ENCODE peak calls at places on chromosome 19, in eight cellular contexts. Z is A673, C is PC-9, S is AG04450, O is tibial nerve, M is cardiac fibroblast, P is neural crest cell, J is endothelial cell. H is an unnamed sample.

GRCh38 chr19:46551175-46551574 is 50.0 kb upstream of the CALM3 start:
- DNase-seq in Z (no peak), C (no peak), S (no peak), O (no peak), M (no peak), P (no peak), J (no peak), H (no peak)

GRCh38 chr19:46984077-46985010 is 35.3 kb upstream of the NPAS1 start:
- DNase-seq in Z (peak; percentile 63), C (peak; percentile 58), S (no peak), O (no peak), M (peak; percentile 89), P (no peak), J (no peak), H (no peak)

GRCh38 chr19:33507021-33507956 is 14.3 kb downstream of the PEPD start:
- DNase-seq in Z (no peak), C (peak; percentile 84), S (no peak), O (no peak), M (no peak), P (no peak), J (peak; percentile 36), H (no peak)

GRCh38 chr19:41298327-41298964 is 11.5 kb upstream of the CCDC97 start:
- DNase-seq in Z (no peak), C (no peak), S (peak; percentile 48), O (peak; percentile 46), M (peak; percentile 81), P (no peak), J (peak; percentile 52), H (no peak)

GRCh38 chr19:17468302-17469091 is 1.8 kb upstream of the SLC27A1 start:
- DNase-seq in Z (no peak), C (no peak), S (no peak), O (peak; percentile 53), M (peak; percentile 62), P (no peak), J (no peak), H (no peak)

GRCh38 chr19:29875931-29876330 is 64.1 kb downstream of the CCNE1 start:
- DNase-seq in Z (no peak), C (no peak), S (no peak), O (no peak), M (no peak), P (no peak), J (no peak), H (no peak)

GRCh38 chr19:4089400-4089908 is 22.8 kb upstream of the ZBTB7A start:
- DNase-seq in Z (no peak), C (no peak), S (no peak), O (no peak), M (no peak), P (no peak), J (no peak), H (no peak)

GRCh38 chr19:40716031-40716654 is 543 bp downstream of the COQ8B start:
- DNase-seq in Z (no peak), C (peak; percentile 91), S (peak; percentile 6), O (no peak), M (no peak), P (no peak), J (no peak), H (no peak)

GRCh38 chr19:39252458-39252857 is 3.8 kb upstream of the IFNL4 start:
- DNase-seq in Z (no peak), C (no peak), S (no peak), O (no peak), M (no peak), P (no peak), J (no peak), H (no peak)

GRCh38 chr19:48746738-48747575 is at the start of gene IZUMO1:
- DNase-seq in Z (peak; percentile 95), C (peak; percentile 76), S (peak; percentile 66), O (peak; percentile 33), M (peak; percentile 93), P (peak; percentile 77), J (peak; percentile 80), H (peak; percentile 48)

GRCh38 chr19:21482863-21483276 is 22.5 kb upstream of the ZNF429 start:
- DNase-seq in Z (peak; percentile 21), C (no peak), S (no peak), O (no peak), M (peak; percentile 48), P (no peak), J (peak; percentile 39), H (no peak)
- TF ChIP-seq CTCF in Z (peak; percentile 48), C (peak; percentile 84), S (no peak), O (peak; percentile 55), M (peak; percentile 55), P (peak; percentile 59), J (peak; percentile 68), H (peak; percentile 51)

GRCh38 chr19:38224014-38224862 is at the start of gene DPF1:
- DNase-seq in Z (peak; percentile 90), C (peak; percentile 65), S (no peak), O (no peak), M (peak; percentile 68), P (peak; percentile 84), J (peak; percentile 93), H (peak; percentile 77)
- TF ChIP-seq CTCF in Z (peak; percentile 25), C (no peak), S (peak; percentile 9), O (no peak), M (peak; percentile 10), P (peak; percentile 54), J (peak; percentile 51), H (peak; percentile 31)

GRCh38 chr19:6378498-6378897 is 2.8 kb upstream of the PSPN start:
- DNase-seq in Z (no peak), C (no peak), S (no peak), O (no peak), M (no peak), P (no peak), J (no peak), H (no peak)
- TF ChIP-seq CTCF in Z (no peak), C (no peak), S (no peak), O (no peak), M (no peak), P (no peak), J (no peak), H (no peak)

GRCh38 chr19:10828981-10829821 is 6.8 kb downstream of the TMED1 start:
- DNase-seq in Z (no peak), C (no peak), S (no peak), O (no peak), M (no peak), P (no peak), J (no peak), H (no peak)
- TF ChIP-seq CTCF in Z (peak; percentile 31), C (peak; percentile 40), S (peak; percentile 10), O (no peak), M (peak; percentile 17), P (peak; percentile 17), J (no peak), H (no peak)

DNA sequence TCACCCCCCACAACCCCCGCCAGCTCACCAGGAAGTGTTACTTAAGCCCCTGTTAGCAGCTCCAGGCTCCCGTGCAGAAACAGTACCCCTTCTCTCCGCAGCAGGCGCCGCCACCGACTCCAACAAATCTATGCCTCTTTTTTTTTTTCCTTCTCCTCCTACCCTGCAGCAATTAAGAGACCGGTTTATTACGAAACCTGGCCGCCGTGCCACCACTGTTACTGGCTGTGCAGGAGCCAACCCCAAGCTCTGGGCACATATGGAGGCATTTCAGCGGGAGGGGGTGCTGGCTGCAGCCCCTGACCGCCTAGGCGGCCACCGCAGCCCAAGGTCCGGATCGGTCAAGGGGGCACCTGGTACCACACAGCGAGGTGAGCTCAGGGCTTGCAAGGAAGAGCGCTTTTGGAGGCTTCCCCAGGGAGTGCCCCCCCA is 2.4 kb downstream of the GADD45B start:
- DNase-seq in Z (peak; percentile 91), C (peak; percentile 79), S (no peak), O (peak; percentile 65), M (peak; percentile 85), P (no peak), J (no peak), H (no peak)
- TF ChIP-seq CTCF in Z (peak; percentile 47), C (no peak), S (peak; percentile 36), O (no peak), M (no peak), P (peak; percentile 55), J (no peak), H (peak; percentile 42)

H was measured in progenitor cell of endocrine pancreas.